ENCODE peak calls at places on chromosome 1, in ten cellular contexts. V is suprapubic skin, I is GM06990, W is endothelial cell, O is upper lobe of right lung, L is lower lobe of right lung, A is mammary epithelial cell, G is ovary, P is fibroblast of pulmonary artery, X is fibroblast of the aortic adventitia. B is an unnamed sample.

GRCh38 chr1:118918940-118919259 is 69.2 kb downstream of the TBX15 start:
- DNase-seq in P (no peak), I (no peak), V (no peak), A (no peak), X (no peak), W (no peak), G (no peak), L (no peak), O (no peak), B (no peak)

GRCh38 chr1:96409689-96410088 is 311.9 kb upstream of the PTBP2 start:
- DNase-seq in A (no peak), G (no peak), X (no peak), P (no peak), W (no peak), I (no peak), L (no peak), O (no peak), V (no peak), B (no peak)

GRCh38 chr1:113389356-113389952 is 861 bp upstream of the MAGI3 start:
- DNase-seq in W (no peak), P (no peak), O (no peak), I (no peak), L (no peak), A (no peak), V (no peak), G (no peak), X (no peak), B (no peak)

GRCh38 chr1:41020109-41020576 is 1.4 kb downstream of the SLFNL1 start:
- DNase-seq in X (no peak), A (no peak), P (no peak), G (no peak), L (peak), V (no peak), O (peak), W (no peak), I (no peak), B (no peak)

GRCh38 chr1:8903410-8903809 is 24.9 kb upstream of the ENO1 start:
- DNase-seq in P (peak), I (no peak), L (no peak), G (no peak), X (peak), V (no peak), W (no peak), O (no peak), A (peak), B (no peak)

GRCh38 chr1:172837816-172838680 is 179.1 kb downstream of the FASLG start:
- DNase-seq in I (peak), O (no peak), P (peak), X (peak), L (no peak), V (no peak), G (no peak), W (no peak), A (peak), B (no peak)

GRCh38 chr1:201166964-201167624 is 12.8 kb upstream of the TMEM9 start:
- DNase-seq in V (peak), X (no peak), G (no peak), O (no peak), I (no peak), W (no peak), L (no peak), A (no peak), P (no peak), B (no peak)

GRCh38 chr1:10938741-10939417 is 73.6 kb upstream of the TARDBP start:
- DNase-seq in I (no peak), L (no peak), P (no peak), G (no peak), V (no peak), W (no peak), X (no peak), O (no peak), A (no peak), B (no peak)

GRCh38 chr1:59903136-59903754 is 23.3 kb downstream of the CYP2J2 start:
- DNase-seq in X (peak), V (no peak), P (peak), G (no peak), A (no peak), L (no peak), O (no peak), W (peak), I (no peak), B (no peak)

GRCh38 chr1:153099646-153100045 is 5.3 kb upstream of the SPRR2E start:
- DNase-seq in A (peak), I (no peak), O (no peak), W (no peak), X (no peak), V (no peak), L (no peak), G (no peak), P (no peak), B (no peak)

GRCh38 chr1:221449801-221450470 is 292.0 kb downstream of the DUSP10 start:
- DNase-seq in V (no peak), O (no peak), A (peak), W (no peak), L (no peak), G (no peak), X (peak), P (peak), I (no peak), B (no peak)

GRCh38 chr1:67616394-67616985 is 68.5 kb upstream of the GADD45A start:
- DNase-seq in O (no peak), L (no peak), I (no peak), W (no peak), G (no peak), X (peak), A (no peak), V (no peak), P (no peak), B (no peak)

GRCh38 chr1:174406421-174406820 is 41.3 kb upstream of the GPR52 start:
- DNase-seq in G (no peak), O (no peak), I (no peak), W (no peak), X (no peak), V (no peak), L (no peak), P (no peak), A (peak), B (no peak)

GRCh38 chr1:179380299-179380698 is 14.5 kb downstream of the AXDND1 start:
- DNase-seq in A (no peak), G (no peak), X (no peak), P (no peak), V (no peak), L (no peak), I (no peak), W (no peak), O (no peak), B (no peak)

GRCh38 chr1:176699821-176700220 is 236.8 kb downstream of the PAPPA2 start:
- DNase-seq in I (no peak), G (no peak), W (no peak), L (no peak), O (no peak), A (no peak), X (no peak), P (no peak), V (no peak), B (no peak)

GRCh38 chr1:176701151-176701866 is 238.3 kb downstream of the PAPPA2 start:
- DNase-seq in O (no peak), V (no peak), I (no peak), G (no peak), A (no peak), W (no peak), L (no peak), P (no peak), X (no peak), B (no peak)

GRCh38 chr1:176705585-176705984 is 242.6 kb downstream of the PAPPA2 start:
- DNase-seq in X (no peak), I (no peak), L (no peak), W (no peak), A (no peak), V (no peak), G (no peak), O (no peak), P (no peak), B (no peak)
- TF ChIP-seq CTCF in X (no peak), I (no peak), L (no peak), W (no peak), A (no peak), V (no peak), G (no peak), O (no peak), P (no peak), B (no peak)

DNA sequence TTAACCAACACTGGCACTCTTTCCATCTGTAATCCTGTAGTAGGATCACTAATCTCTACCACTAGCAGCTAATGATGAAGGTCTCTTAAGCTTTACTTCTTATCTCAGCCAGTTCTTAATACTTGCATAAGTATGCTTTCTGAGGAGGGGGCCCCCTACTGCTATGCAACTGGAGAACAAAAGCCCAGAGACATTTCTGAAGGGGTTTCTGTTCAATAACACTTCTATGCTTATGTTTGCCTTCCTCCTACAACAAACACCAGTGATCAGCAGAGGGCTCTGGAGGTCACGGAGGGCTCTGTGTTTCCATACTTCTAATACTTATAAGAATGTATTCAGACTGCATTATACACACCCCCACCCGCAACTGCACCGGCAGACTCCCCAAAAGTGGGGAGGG is 215.8 kb downstream of the BARHL2 start:
- DNase-seq in G (no peak), I (no peak), V (no peak), P (no peak), X (no peak), L (no peak), W (no peak), O (no peak), A (no peak), B (no peak)
- TF ChIP-seq CTCF in G (no peak), I (no peak), V (no peak), P (no peak), X (no peak), L (no peak), W (no peak), O (no peak), A (no peak), B (no peak)

GRCh38 chr1:175433586-175434267 is 241.2 kb upstream of the KIAA0040 start:
- DNase-seq in I (no peak), X (no peak), W (no peak), G (no peak), P (no peak), V (no peak), O (no peak), A (no peak), L (no peak), B (no peak)

DNA sequence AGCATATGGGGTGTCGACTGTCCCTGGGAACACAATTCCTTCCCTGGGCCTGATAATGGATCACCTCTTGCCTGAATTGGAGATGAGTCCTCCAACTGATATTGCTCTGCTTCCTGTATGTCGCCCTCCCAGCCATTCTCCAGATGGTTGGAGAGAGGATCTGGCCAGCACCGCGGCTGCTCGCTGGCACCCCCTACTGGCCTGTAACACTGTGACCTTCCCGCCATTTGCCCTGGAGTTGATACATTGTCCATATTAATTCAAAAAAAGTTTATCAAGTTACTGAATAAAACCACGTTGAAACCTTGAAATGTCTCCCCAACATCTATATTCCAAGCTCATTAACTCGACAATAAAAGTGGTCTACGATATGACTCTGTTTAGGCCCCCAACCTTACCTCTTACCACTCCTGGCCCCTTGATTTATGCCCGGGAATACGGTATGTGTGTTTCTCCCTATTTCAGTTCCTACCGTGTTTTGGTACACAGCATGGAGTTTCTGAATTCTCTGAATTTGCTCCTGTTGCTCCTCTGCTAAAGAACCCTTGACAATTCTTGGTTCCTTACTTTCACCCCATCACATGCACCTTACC is 241.8 kb upstream of the KIAA0040 start:
- DNase-seq in V (no peak), I (peak), W (no peak), X (no peak), O (no peak), P (no peak), G (no peak), A (no peak), L (no peak), B (no peak)
- TF ChIP-seq CTCF in V (no peak), I (peak), W (peak), X (no peak), O (no peak), P (no peak), G (no peak), A (peak), L (peak), B (no peak)

DNA sequence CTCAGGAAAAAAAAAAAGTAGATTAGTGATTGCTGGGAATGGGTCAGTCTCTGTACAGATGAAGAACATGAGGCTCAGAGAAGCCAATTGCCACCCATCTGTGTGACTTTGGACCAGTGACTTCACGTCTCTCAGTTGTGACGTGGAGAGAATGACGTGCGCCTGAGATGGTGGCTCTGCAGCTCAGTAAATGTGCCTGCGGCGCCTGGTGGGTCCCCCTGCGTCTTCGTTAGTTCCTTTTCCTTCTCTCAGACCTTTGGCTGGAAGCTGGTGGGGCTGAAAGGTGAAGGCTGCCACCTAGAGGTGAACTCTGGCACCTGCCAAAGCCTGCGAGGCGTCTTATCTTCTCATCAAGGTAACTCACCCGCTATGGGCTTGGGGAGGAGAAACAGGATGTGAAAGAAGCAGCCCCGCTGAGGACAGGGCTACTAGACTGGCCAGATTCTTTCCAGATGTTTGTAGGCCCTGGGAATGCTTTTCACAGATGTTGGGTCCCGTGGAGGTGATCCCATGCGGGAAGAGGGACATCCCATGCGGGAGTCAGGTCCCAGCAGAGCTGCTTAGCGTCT is 8.7 kb upstream of the E2F2 start:
- DNase-seq in A (peak), O (peak), V (peak), G (peak), P (peak), L (peak), X (peak), W (peak), I (peak), B (no peak)
- TF ChIP-seq CTCF in A (peak), O (peak), V (peak), G (peak), P (peak), L (peak), X (peak), W (peak), I (peak), B (peak)

DNA sequence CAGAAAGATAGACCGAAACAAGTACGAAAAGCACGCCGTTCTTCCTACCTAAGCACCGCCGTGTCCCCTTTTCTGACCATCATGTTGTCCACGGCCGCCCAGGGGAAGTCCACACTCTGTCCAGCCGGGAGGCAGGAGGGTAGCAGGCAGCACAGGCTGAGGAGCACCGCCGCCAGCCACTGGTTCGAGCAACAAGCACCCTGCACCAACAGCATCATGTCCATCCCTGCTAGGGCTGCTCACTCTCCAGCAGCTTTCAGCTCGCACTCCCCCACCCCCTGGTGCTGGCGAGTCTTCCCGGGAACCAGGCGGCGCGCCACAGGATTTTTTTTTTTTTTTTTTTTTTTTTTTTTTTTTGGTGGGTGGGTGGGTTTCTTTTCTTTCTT is at the start of gene NEGR1:
- DNase-seq in L (peak), G (peak), A (peak), X (peak), V (peak), P (peak), I (peak), W (peak), O (peak), B (peak)
- TF ChIP-seq CTCF in L (no peak), G (no peak), A (no peak), X (no peak), V (no peak), P (no peak), I (no peak), W (no peak), O (no peak), B (no peak)

GRCh38 chr1:171563675-171564074 is 58.4 kb upstream of the MYOCOS start:
- DNase-seq in V (no peak), G (no peak), W (no peak), L (no peak), X (peak), O (no peak), P (peak), A (peak), I (no peak), B (no peak)

GRCh38 chr1:171566467-171566866 is 55.6 kb upstream of the MYOCOS start:
- DNase-seq in W (no peak), G (no peak), V (no peak), X (peak), P (peak), L (no peak), O (no peak), I (no peak), A (no peak), B (no peak)
- TF ChIP-seq CTCF in W (no peak), G (no peak), V (no peak), X (no peak), P (peak), L (no peak), O (no peak), I (no peak), A (no peak), B (peak)

GRCh38 chr1:155323729-155324040 is 3.0 kb downstream of the RUSC1 start:
- DNase-seq in W (peak), X (peak), L (peak), A (peak), P (peak), V (peak), I (peak), O (peak), G (peak), B (no peak)

GRCh38 chr1:155322571-155322952 is 1.9 kb downstream of the RUSC1 start:
- DNase-seq in W (peak), A (peak), L (peak), G (peak), X (peak), V (no peak), P (peak), O (peak), I (no peak), B (no peak)

GRCh38 chr1:155321577-155322497 is 1.1 kb downstream of the RUSC1 start:
- DNase-seq in W (peak), V (no peak), G (peak), L (no peak), P (no peak), O (no peak), A (peak), I (peak), X (no peak), B (no peak)

GRCh38 chr1:155324041-155324716 is 3.5 kb downstream of the RUSC1 start:
- DNase-seq in I (peak), L (peak), A (peak), G (peak), W (peak), V (peak), P (peak), X (peak), O (peak), B (peak)

GRCh38 chr1:155322953-155323728 is 2.4 kb downstream of the RUSC1 start:
- DNase-seq in L (peak), I (peak), P (peak), W (peak), O (peak), G (peak), X (peak), V (peak), A (peak), B (peak)
- TF ChIP-seq CTCF in L (peak), I (peak), P (peak), W (peak), O (peak), G (peak), X (peak), V (peak), A (peak), B (peak)

GRCh38 chr1:16351994-16352841 is at the start of gene FBXO42:
- DNase-seq in X (peak), L (peak), V (peak), I (peak), O (peak), W (peak), P (peak), A (peak), G (peak), B (peak)
- TF ChIP-seq CTCF in X (peak), L (peak), V (peak), I (peak), O (peak), W (no peak), P (peak), A (peak), G (peak), B (peak)